ENCODE peak calls at places on chromosomes 3 and 15, in nine cellular contexts. G is tibial artery; P is CD8-positive, alpha-beta T cell; R is pancreas; W is PC-9; S is tibial nerve; F is transverse colon; M is endodermal cell; B is heart right ventricle. V is an unnamed sample. For H3K36me3 and H3K27me3, the result is how much of the 10 kb centered on the place peaks cover.

GRCh38 chr3:81419196-81419595 is 342.2 kb downstream of the GBE1 start:
- DNase-seq in G (no peak), F (no peak), W (no peak), B (no peak), M (no peak), P (no peak), S (no peak), R (no peak), V (no peak)

GRCh38 chr15:90650956-90651689 is 66.0 kb upstream of the BLM start:
- DNase-seq in R (no peak), M (no peak), P (no peak), G (peak), S (no peak), B (no peak), W (no peak), F (no peak), V (no peak)

GRCh38 chr3:114221165-114221880 is 16.1 kb downstream of the ZNF80 start:
- DNase-seq in F (peak), S (no peak), P (no peak), B (no peak), W (no peak), M (no peak), G (no peak), R (no peak), V (no peak)

GRCh38 chr3:15637131-15637951 is 35.8 kb downstream of the BTD start:
- DNase-seq in F (no peak), M (no peak), G (no peak), B (no peak), R (no peak), S (no peak), P (no peak), W (no peak), V (no peak)

GRCh38 chr3:86563358-86563970 is 427.5 kb downstream of the VGLL3 start:
- DNase-seq in G (no peak), F (no peak), M (no peak), R (no peak), S (no peak), W (no peak), P (no peak), B (no peak), V (peak)

GRCh38 chr15:96331141-96331941 is 841 bp downstream of the NR2F2 start:
- DNase-seq in W (no peak), B (no peak), R (peak), G (no peak), S (no peak), P (no peak), F (no peak), M (peak), V (no peak)

GRCh38 chr3:95775486-95776094 is 1038.8 kb upstream of the EPHA6 start:
- DNase-seq in R (no peak), F (no peak), P (no peak), G (no peak), M (no peak), S (no peak), W (no peak), B (no peak), V (no peak)

GRCh38 chr15:101489236-101489632 is 273 bp downstream of the PCSK6 start:
- DNase-seq in W (peak), F (peak), G (no peak), S (no peak), P (no peak), B (no peak), M (peak), R (peak), V (no peak)

GRCh38 chr3:157336252-157337009 is 100.2 kb upstream of the PTX3 start:
- DNase-seq in R (no peak), F (no peak), W (no peak), M (no peak), P (no peak), G (no peak), B (no peak), S (no peak), V (no peak)

DNA sequence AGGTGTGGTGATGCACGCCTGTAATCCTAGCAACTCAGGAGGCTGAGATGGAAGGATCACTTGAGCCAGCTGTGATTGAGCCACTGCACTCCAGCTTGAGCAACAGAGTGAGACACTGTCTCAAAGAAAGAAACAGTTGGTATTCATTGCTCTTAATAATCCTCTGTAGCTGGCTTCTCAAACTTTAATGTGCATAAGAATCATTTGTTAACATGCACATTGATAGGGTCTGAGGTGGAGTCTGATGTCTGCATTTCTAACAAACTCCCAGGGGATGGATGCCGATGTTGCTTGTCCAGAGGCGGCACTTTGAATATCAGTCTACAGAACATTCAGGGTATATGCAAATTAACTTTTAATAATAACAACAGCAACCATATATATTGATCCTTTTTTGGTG is 39.9 kb downstream of the NKIRAS1 start:
- DNase-seq in P (no peak), R (no peak), W (no peak), B (no peak), F (no peak), M (no peak), G (no peak), S (no peak), V (no peak)
- H3K36me3 ChIP-seq in P (under half), R (under half), W (under half), B (under half), F (under half), M (under half), G (under half), S (under half), V (under half)

DNA sequence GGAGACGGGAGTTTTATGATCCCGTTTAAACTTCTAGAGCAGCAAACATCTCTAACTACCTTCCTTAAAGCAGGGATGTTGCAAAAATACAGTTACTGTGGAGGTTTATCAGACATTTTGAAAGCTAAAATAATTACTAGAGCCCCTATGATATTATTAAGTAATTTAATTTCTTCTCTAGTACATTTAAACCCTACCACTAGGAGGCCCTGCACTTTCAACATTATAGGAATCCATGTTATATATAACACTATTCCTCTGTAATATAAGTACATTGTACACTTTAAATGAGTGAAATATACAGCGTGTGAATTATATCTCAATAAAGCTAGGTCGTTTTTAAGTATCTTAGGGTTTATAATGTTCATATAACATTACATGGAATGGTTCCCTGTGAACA is 11.5 kb downstream of the SETMAR start:
- DNase-seq in P (no peak), M (no peak), G (no peak), S (no peak), R (no peak), W (no peak), B (no peak), F (no peak), V (no peak)
- TF ChIP-seq CTCF in P (peak), M (peak), G (no peak), S (no peak), R (no peak), W (peak), B (peak), F (no peak), V (peak)

DNA sequence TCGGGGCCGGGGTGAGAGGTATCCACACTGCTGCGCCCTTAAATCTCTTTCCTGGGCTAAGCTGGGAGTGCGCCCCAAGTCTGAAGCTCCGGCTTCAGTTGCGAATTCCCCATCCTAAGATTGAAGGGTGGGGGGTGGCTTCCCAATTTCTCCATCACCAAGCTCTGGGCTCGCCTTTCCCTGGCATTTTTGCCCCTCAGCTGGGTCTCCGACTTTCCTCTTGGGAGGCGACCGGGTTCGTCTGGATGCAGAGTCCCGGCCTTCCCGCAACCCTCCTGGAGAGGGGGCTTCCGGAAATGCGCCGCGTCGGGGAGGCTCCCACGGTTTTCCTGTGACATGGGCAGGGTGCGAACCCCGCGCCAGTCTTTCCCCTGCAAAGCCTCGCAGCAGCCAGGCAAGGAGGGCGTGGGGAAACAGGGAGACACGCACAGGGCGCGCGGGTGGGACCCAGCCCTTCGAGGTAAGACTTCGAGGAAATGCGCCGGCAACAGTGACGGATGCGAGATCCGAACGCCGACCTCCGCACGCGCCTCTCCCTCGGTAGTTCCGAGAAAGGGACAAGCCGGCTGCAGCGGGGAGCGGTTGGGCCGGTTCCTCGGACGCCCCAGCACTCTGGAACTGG is 426 bp upstream of the HCN4 start:
- DNase-seq in W (no peak), F (no peak), M (peak), P (no peak), R (no peak), B (no peak), S (no peak), G (no peak), V (no peak)
- H3K27me3 ChIP-seq in W (under half), F (half or more), M (half or more), P (under half), R (under half), B (half or more), S (under half), G (half or more), V (half or more)

GRCh38 chr3:186549497-186549896 is 5.3 kb upstream of the CRYGS start:
- DNase-seq in M (no peak), P (no peak), B (no peak), W (no peak), R (no peak), G (no peak), F (no peak), S (no peak), V (no peak)

GRCh38 chr3:186551387-186551786 is 7.2 kb upstream of the CRYGS start:
- DNase-seq in P (no peak), S (no peak), M (no peak), F (no peak), R (no peak), G (no peak), W (no peak), B (no peak), V (no peak)

DNA sequence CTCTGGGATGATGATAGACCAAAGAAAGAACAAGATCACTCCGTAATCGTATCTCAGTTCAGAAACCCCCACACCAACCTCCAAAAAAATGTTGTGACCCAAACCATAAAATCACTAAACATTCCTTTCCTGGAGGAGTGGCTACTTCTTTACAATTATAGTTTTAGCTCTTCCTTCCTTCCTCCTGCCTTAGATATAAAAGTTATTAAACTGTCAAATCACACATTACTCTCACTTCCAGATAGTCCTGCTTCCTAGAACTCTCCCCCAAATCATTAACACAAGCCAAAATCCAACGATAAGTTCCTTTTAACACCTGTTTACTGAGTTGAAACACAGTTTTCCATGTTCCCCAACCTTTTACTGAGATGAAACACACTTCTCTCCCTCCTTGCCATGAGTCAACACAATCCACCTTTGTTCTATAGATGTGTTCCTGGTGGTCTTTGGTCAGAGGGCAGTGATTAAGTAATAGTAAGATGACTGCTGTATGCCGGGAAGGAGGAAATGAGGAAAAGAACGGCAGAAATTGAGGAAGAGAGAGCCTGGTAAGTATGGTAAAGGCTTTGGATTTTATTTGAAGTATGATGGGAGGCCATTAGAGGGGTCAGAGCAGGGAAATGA is 8.3 kb upstream of the CRYGS start:
- DNase-seq in R (no peak), F (no peak), W (no peak), B (no peak), M (no peak), S (no peak), G (no peak), P (no peak), V (no peak)
- H3K36me3 ChIP-seq in R (under half), F (under half), W (under half), B (under half), M (under half), S (half or more), G (under half), P (under half), V (under half)

GRCh38 chr15:63276342-63277043 is 912 bp upstream of the APH1B start:
- DNase-seq in S (no peak), P (no peak), M (no peak), F (no peak), R (no peak), B (no peak), G (no peak), W (no peak), V (no peak)

GRCh38 chr15:63283126-63283525 is 5.7 kb downstream of the APH1B start:
- DNase-seq in F (no peak), G (peak), M (no peak), P (no peak), W (no peak), S (no peak), B (no peak), R (no peak), V (no peak)

GRCh38 chr15:63274427-63274826 is 3.0 kb upstream of the APH1B start:
- DNase-seq in M (peak), F (no peak), W (no peak), S (no peak), G (no peak), R (no peak), B (no peak), P (no peak), V (no peak)

GRCh38 chr15:63277893-63278505 is 594 bp downstream of the APH1B start:
- DNase-seq in R (no peak), W (no peak), S (no peak), M (peak), G (no peak), F (no peak), B (no peak), P (no peak), V (no peak)

GRCh38 chr15:63277044-63277892 is at the start of gene APH1B:
- DNase-seq in B (peak), M (peak), F (peak), R (peak), G (peak), S (peak), P (peak), W (peak), V (no peak)
- TF ChIP-seq CTCF in B (no peak), M (peak), F (peak), R (no peak), G (no peak), S (no peak), P (no peak), W (no peak), V (no peak)

GRCh38 chr15:42863572-42864239 is 56.9 kb downstream of the TTBK2 start:
- DNase-seq in B (no peak), M (no peak), W (no peak), P (no peak), G (no peak), S (no peak), R (no peak), F (no peak), V (no peak)
- H3K27me3 ChIP-seq in B (under half), M (under half), W (under half), P (under half), G (under half), S (under half), R (under half), F (under half), V (under half)

GRCh38 chr3:65433480-65433879 is 605.2 kb downstream of the MAGI1 start:
- DNase-seq in G (no peak), W (no peak), B (no peak), M (no peak), F (no peak), S (no peak), R (no peak), P (no peak), V (no peak)
- H3K36me3 ChIP-seq in G (under half), W (under half), B (under half), M (half or more), F (under half), S (under half), R (under half), P (under half), V (under half)

V was measured in kidney epithelial cell.